ENCODE peak calls at places on chromosome X, in five cellular contexts. T is HepG2, I is left ventricle myocardium inferior, X is A549, J is AG04450. G is an unnamed sample.

GRCh38 chrX:19593684-19594083 is 78.4 kb upstream of the MAP3K15 start:
- DNase-seq in T (peak; percentile 9), X (peak; percentile 36), I (no peak), J (no peak), G (no peak)

GRCh38 chrX:39850209-39850608 is 247.5 kb downstream of the BCOR start:
- DNase-seq in J (no peak), T (no peak), X (no peak), I (no peak), G (no peak)

GRCh38 chrX:37746268-37746931 is 33.5 kb upstream of the CYBB start:
- DNase-seq in I (no peak), X (no peak), J (no peak), T (no peak), G (no peak)

GRCh38 chrX:104428231-104428630 is 137.8 kb upstream of the IL1RAPL2 start:
- DNase-seq in X (no peak), T (no peak), I (no peak), J (no peak), G (no peak)

GRCh38 chrX:154730271-154730883 is 20.5 kb downstream of the GAB3 start:
- DNase-seq in I (peak; percentile 46), J (no peak), X (no peak), T (no peak), G (no peak)

GRCh38 chrX:52576946-52577345 is 60.1 kb upstream of the XAGE1B start:
- DNase-seq in I (no peak), T (no peak), J (no peak), X (no peak), G (no peak)

GRCh38 chrX:110509778-110510510 is 151.3 kb downstream of the RTL9 start:
- DNase-seq in T (no peak), J (no peak), X (no peak), I (no peak), G (no peak)

GRCh38 chrX:132965461-132965860 is 7.0 kb upstream of the HS6ST2 start:
- DNase-seq in J (no peak), I (no peak), T (no peak), X (no peak), G (no peak)

GRCh38 chrX:68833855-68834331 is 5.1 kb downstream of the EFNB1 start:
- DNase-seq in T (no peak), J (no peak), I (no peak), X (no peak), G (peak; percentile 80)

GRCh38 chrX:150226223-150226965 is 136.7 kb upstream of the MAMLD1 start:
- DNase-seq in X (no peak), J (no peak), I (no peak), T (no peak), G (no peak)

GRCh38 chrX:1521459-1521956 is 15.5 kb downstream of the P2RY8 start:
- DNase-seq in T (peak; percentile 29), J (no peak), I (no peak), X (peak; percentile 35), G (no peak)

GRCh38 chrX:111353810-111354209 is 58.2 kb downstream of the DCX start:
- DNase-seq in X (no peak), J (no peak), I (no peak), T (no peak), G (no peak)

GRCh38 chrX:42664706-42665105 is 113.3 kb downstream of the PPP1R2C start:
- DNase-seq in T (no peak), J (no peak), X (no peak), I (no peak), G (no peak)

GRCh38 chrX:45198301-45198700 is 2.4 kb downstream of the DIPK2B start:
- DNase-seq in I (no peak), T (no peak), X (no peak), J (no peak), G (no peak)

GRCh38 chrX:71515039-71515398 is 17.9 kb upstream of the OGT start:
- DNase-seq in X (no peak), I (peak; percentile 33), T (no peak), J (no peak), G (no peak)

GRCh38 chrX:52923781-52924241 is 26.7 kb downstream of the FAM156B start:
- DNase-seq in J (no peak), X (peak; percentile 38), T (no peak), I (peak; percentile 32), G (peak; percentile 44)

GRCh38 chrX:140141444-140142029 is 176.2 kb upstream of the CXorf66 start:
- DNase-seq in I (no peak), X (peak; percentile 35), T (peak; percentile 8), J (no peak), G (peak; percentile 14)

GRCh38 chrX:154030266-154030665 is 10.6 kb upstream of the IRAK1 start:
- DNase-seq in I (no peak), X (no peak), J (no peak), T (no peak), G (peak; percentile 34)

GRCh38 chrX:119693996-119694451 is 1.1 kb upstream of the SEPTIN6 start:
- DNase-seq in X (no peak), J (no peak), T (no peak), I (no peak), G (no peak)

GRCh38 chrX:23784487-23785301 is 1.7 kb downstream of the SAT1 start:
- DNase-seq in I (no peak), X (peak; percentile 64), J (no peak), T (no peak), G (peak; percentile 57)

GRCh38 chrX:20414781-20415445 is 148.2 kb upstream of the RPS6KA3 start:
- DNase-seq in I (no peak), T (no peak), X (no peak), J (no peak), G (no peak)

GRCh38 chrX:120575379-120576114 is 14.8 kb upstream of the CUL4B start:
- DNase-seq in T (no peak), I (no peak), J (no peak), X (peak; percentile 4), G (no peak)

GRCh38 chrX:39983715-39984114 is 114.0 kb downstream of the BCOR start:
- DNase-seq in X (no peak), I (no peak), J (no peak), T (no peak), G (peak; percentile 37)

GRCh38 chrX:42175843-42176242 is 252.5 kb upstream of the CASK start:
- DNase-seq in I (no peak), T (no peak), J (no peak), X (no peak), G (no peak)

GRCh38 chrX:139495324-139495723 is 35.2 kb upstream of the F9 start:
- DNase-seq in I (no peak), X (no peak), T (no peak), J (no peak), G (no peak)

GRCh38 chrX:73863852-73864251 is 300.9 kb downstream of the CHIC1 start:
- DNase-seq in I (no peak), T (no peak), X (no peak), J (no peak), G (no peak)

GRCh38 chrX:129726307-129727111 is 12.3 kb upstream of the XPNPEP2 start:
- DNase-seq in T (peak; percentile 21), J (no peak), X (peak; percentile 63), I (peak; percentile 46), G (peak; percentile 88)

DNA sequence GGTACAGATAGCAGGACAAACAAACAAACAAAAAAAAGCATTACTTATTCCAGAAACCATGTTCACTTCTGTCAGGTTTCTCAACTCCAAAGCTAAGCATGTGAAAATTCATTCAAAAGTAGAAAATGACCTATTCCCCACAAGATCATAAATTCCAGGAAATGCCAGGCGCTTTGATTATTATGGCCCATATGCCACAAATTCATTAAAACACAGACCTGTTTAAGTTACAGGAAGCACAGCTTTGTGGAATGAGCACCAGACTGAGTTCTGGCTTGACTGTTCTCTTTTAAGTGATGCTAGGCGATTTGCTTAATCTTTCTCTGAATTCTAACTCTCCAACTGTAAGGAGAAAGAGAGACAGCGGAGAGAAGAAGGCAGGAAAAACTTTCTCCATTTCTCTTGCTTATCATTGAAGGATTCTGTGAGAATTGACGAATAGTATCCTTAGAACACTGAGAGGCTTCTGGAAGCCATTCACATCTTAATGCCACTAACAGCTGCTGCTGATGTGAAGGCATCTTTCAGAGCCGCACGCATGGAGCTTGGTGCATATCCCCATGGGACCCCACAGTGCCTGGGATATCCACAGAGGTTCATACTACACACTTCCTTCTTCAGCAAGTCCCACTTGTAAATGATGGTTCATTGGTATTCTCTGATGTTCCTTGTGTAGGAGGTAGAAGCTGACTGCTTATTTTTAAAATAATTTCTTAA is 138.0 kb downstream of the ZNF674 start:
- DNase-seq in X (no peak), J (no peak), T (no peak), I (no peak), G (no peak)
- H3K27ac ChIP-seq in X (peak overlapping the region; percentile 58), J (no peak overlapping the region), T (no peak overlapping the region), I (no peak overlapping the region), G (no peak overlapping the region)

GRCh38 chrX:134570509-134570846 is 87.8 kb downstream of the PLAC1 start:
- DNase-seq in J (no peak), I (no peak), X (no peak), T (no peak), G (no peak)
- H3K27ac ChIP-seq in J (no peak overlapping the region), I (peak overlapping the region; percentile 64), X (peak overlapping the region; percentile 85), T (no peak overlapping the region), G (no peak overlapping the region)

GRCh38 chrX:16836371-16836770 is 33.8 kb downstream of the RBBP7 start:
- DNase-seq in I (no peak), X (peak; percentile 62), T (peak; percentile 17), J (no peak), G (no peak)
- H3K27ac ChIP-seq in I (no peak overlapping the region), X (peak overlapping the region; percentile 46), T (no peak overlapping the region), J (no peak overlapping the region), G (no peak overlapping the region)

GRCh38 chrX:21493226-21493850 is 119.1 kb downstream of the CNKSR2 start:
- DNase-seq in J (no peak), I (no peak), T (no peak), X (no peak), G (no peak)

GRCh38 chrX:21487832-21488231 is 113.6 kb downstream of the CNKSR2 start:
- DNase-seq in J (no peak), I (no peak), T (peak; percentile 3), X (peak; percentile 22), G (no peak)

GRCh38 chrX:21490341-21490740 is 116.1 kb downstream of the CNKSR2 start:
- DNase-seq in X (no peak), T (no peak), I (no peak), J (no peak), G (no peak)
- H3K27ac ChIP-seq in X (no peak overlapping the region), T (no peak overlapping the region), I (no peak overlapping the region), J (no peak overlapping the region), G (no peak overlapping the region)

GRCh38 chrX:106702636-106703035 is 23.9 kb upstream of the RNF128 start:
- DNase-seq in J (no peak), I (no peak), X (no peak), T (no peak), G (no peak)

GRCh38 chrX:106696502-106696901 is 30.0 kb upstream of the RNF128 start:
- DNase-seq in T (peak; percentile 2), I (no peak), X (no peak), J (no peak), G (no peak)

DNA sequence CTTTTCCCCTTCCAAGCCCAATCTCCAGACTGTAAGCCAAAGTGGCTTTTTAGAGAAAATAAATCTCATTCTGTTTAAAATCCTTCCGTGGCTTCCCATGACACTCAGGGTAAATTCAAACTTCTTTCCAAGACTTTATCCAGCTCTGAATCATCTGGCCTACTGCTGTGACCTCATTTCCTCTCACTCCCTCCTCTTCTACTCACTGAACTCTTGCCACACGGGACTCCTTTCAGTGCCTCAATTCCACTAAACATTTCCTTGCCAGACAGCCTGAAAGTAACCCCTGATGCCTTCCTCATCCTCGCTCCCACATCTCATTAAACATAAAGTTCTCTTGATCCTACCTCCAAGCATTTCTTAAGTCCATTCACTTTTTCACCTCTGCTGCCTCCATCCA is 27.8 kb upstream of the RNF128 start:
- DNase-seq in X (no peak), J (peak; percentile 11), I (no peak), T (no peak), G (peak; percentile 66)
- H3K27ac ChIP-seq in X (no peak overlapping the region), J (peak overlapping the region; percentile 57), I (no peak overlapping the region), T (no peak overlapping the region), G (no peak overlapping the region)

G was measured in osteoblast.